ENCODE peak calls at places on chromosomes 7 and 10, in four cellular contexts. One of them, this sample, is unnamed.
A peak's percentile ranks its signal among the peaks of the same experiment; 100 is the strongest.

GRCh38 chr10:4766449-4766848 is 59.6 kb upstream of the AKR1E2 start:
- DNase-seq in GM12891: no peak
- DNase-seq in K562: no peak
- DNase-seq in HepG2: no peak
- DNase-seq in this sample: no peak

GRCh38 chr7:137967143-137968018 is 34.5 kb downstream of the CREB3L2 start:
- DNase-seq in K562: peak; percentile 88
- DNase-seq in GM12891: no peak
- DNase-seq in HepG2: peak; percentile 84
- DNase-seq in this sample: no peak

GRCh38 chr7:101174322-101174854 is 5.7 kb downstream of the NAT16 start:
- DNase-seq in GM12891: no peak
- DNase-seq in HepG2: no peak
- DNase-seq in K562: peak; percentile 42
- DNase-seq in this sample: no peak

GRCh38 chr10:79403441-79404230 is 41.8 kb downstream of the ZCCHC24 start:
- DNase-seq in GM12891: no peak
- DNase-seq in HepG2: peak; percentile 87
- DNase-seq in K562: no peak
- DNase-seq in this sample: no peak

GRCh38 chr10:103776878-103777591 is 78.3 kb downstream of the SH3PXD2A start:
- DNase-seq in GM12891: no peak
- DNase-seq in HepG2: no peak
- DNase-seq in K562: no peak
- DNase-seq in this sample: no peak

GRCh38 chr10:43235070-43235900 is 31.6 kb downstream of the RASGEF1A start:
- DNase-seq in GM12891: no peak
- DNase-seq in K562: no peak
- DNase-seq in HepG2: no peak
- DNase-seq in this sample: no peak

GRCh38 chr10:68208424-68209042 is 23.4 kb downstream of the ATOH7 start:
- DNase-seq in K562: peak; percentile 46
- DNase-seq in HepG2: peak; percentile 72
- DNase-seq in GM12891: no peak
- DNase-seq in this sample: no peak

GRCh38 chr10:130425169-130425568 is 289.0 kb downstream of the GLRX3 start:
- DNase-seq in K562: no peak
- DNase-seq in HepG2: no peak
- DNase-seq in GM12891: no peak
- DNase-seq in this sample: no peak

GRCh38 chr7:132937286-132937685 is 144.6 kb downstream of the CHCHD3 start:
- DNase-seq in HepG2: no peak
- DNase-seq in GM12891: no peak
- DNase-seq in K562: no peak
- DNase-seq in this sample: no peak

GRCh38 chr10:35194906-35195305 is 68.3 kb downstream of the CREM start:
- DNase-seq in HepG2: no peak
- DNase-seq in K562: peak; percentile 64
- DNase-seq in GM12891: no peak
- DNase-seq in this sample: no peak

GRCh38 chr10:73899401-73899780 is 11.5 kb upstream of the PLAU start:
- DNase-seq in GM12891: no peak
- DNase-seq in HepG2: no peak
- DNase-seq in K562: no peak
- DNase-seq in this sample: no peak

GRCh38 chr10:69439350-69439739 is 11.9 kb upstream of the TSPAN15 start:
- DNase-seq in GM12891: no peak
- DNase-seq in K562: no peak
- DNase-seq in HepG2: no peak
- DNase-seq in this sample: no peak

GRCh38 chr7:98760201-98760651 is 109.6 kb downstream of the TMEM130 start:
- DNase-seq in GM12891: no peak
- DNase-seq in K562: no peak
- DNase-seq in HepG2: no peak
- DNase-seq in this sample: no peak

GRCh38 chr7:78523903-78524302 is 725.3 kb downstream of the PHTF2 start:
- DNase-seq in HepG2: no peak
- DNase-seq in GM12891: no peak
- DNase-seq in K562: no peak
- DNase-seq in this sample: no peak

GRCh38 chr10:124494050-124494807 is 32.6 kb downstream of the LHPP start:
- DNase-seq in K562: no peak
- DNase-seq in HepG2: no peak
- DNase-seq in GM12891: peak; percentile 58
- DNase-seq in this sample: no peak

GRCh38 chr10:29603516-29603915 is 31.3 kb downstream of the SVIL start:
- DNase-seq in HepG2: no peak
- DNase-seq in K562: no peak
- DNase-seq in GM12891: no peak
- DNase-seq in this sample: no peak

GRCh38 chr10:75597691-75598455 is 166.4 kb downstream of the LRMDA start:
- DNase-seq in K562: no peak
- DNase-seq in GM12891: no peak
- DNase-seq in HepG2: no peak
- DNase-seq in this sample: no peak

GRCh38 chr7:142188846-142189245 is 69.0 kb downstream of the PRSS58 start:
- DNase-seq in K562: no peak
- DNase-seq in HepG2: peak; percentile 5
- DNase-seq in GM12891: no peak
- DNase-seq in this sample: no peak

GRCh38 chr7:150982348-150982747 is 4.2 kb upstream of the KCNH2 start:
- DNase-seq in K562: no peak
- DNase-seq in GM12891: no peak
- DNase-seq in HepG2: no peak
- DNase-seq in this sample: no peak

GRCh38 chr10:28533571-28534304 is 820 bp downstream of the WAC start:
- DNase-seq in GM12891: peak; percentile 23
- DNase-seq in K562: peak; percentile 72
- DNase-seq in HepG2: peak; percentile 13
- DNase-seq in this sample: peak; percentile 28

GRCh38 chr7:109476409-109476808 is 906.7 kb downstream of the DNAJB9 start:
- DNase-seq in HepG2: no peak
- DNase-seq in GM12891: no peak
- DNase-seq in K562: no peak
- DNase-seq in this sample: no peak

GRCh38 chr10:23693398-23693797 is 254.5 kb downstream of the OTUD1 start:
- DNase-seq in HepG2: no peak
- DNase-seq in GM12891: peak; percentile 11
- DNase-seq in K562: no peak
- DNase-seq in this sample: no peak
- TF ChIP-seq POLR2AphosphoS5 in HepG2: no peak
- TF ChIP-seq POLR2AphosphoS5 in GM12891: no peak
- TF ChIP-seq POLR2AphosphoS5 in K562: no peak
- TF ChIP-seq POLR2AphosphoS5 in this sample: no peak

GRCh38 chr10:133337079-133337725 is 506 bp upstream of the CALY start:
- DNase-seq in GM12891: no peak
- DNase-seq in K562: no peak
- DNase-seq in HepG2: no peak
- DNase-seq in this sample: no peak

GRCh38 chr10:133338080-133339071 is 1.7 kb upstream of the CALY start:
- DNase-seq in HepG2: no peak
- DNase-seq in GM12891: no peak
- DNase-seq in K562: no peak
- DNase-seq in this sample: no peak

GRCh38 chr10:133334495-133335237 is 2.0 kb downstream of the CALY start:
- DNase-seq in HepG2: no peak
- DNase-seq in K562: no peak
- DNase-seq in GM12891: no peak
- DNase-seq in this sample: no peak

GRCh38 chr10:133335238-133336122 is 1.2 kb downstream of the CALY start:
- DNase-seq in HepG2: no peak
- DNase-seq in GM12891: peak; percentile 77
- DNase-seq in K562: peak; percentile 47
- DNase-seq in this sample: no peak

GRCh38 chr10:133336131-133337078 is at the start of gene CALY:
- DNase-seq in K562: peak; percentile 78
- DNase-seq in HepG2: no peak
- DNase-seq in GM12891: peak; percentile 67
- DNase-seq in this sample: no peak
- TF ChIP-seq TAF1 in K562: no peak
- TF ChIP-seq TAF1 in HepG2: no peak
- TF ChIP-seq TAF1 in GM12891: no peak
- TF ChIP-seq TAF1 in this sample: no peak

GRCh38 chr10:97456686-97457065 is 10.7 kb downstream of the ZDHHC16 start:
- DNase-seq in GM12891: no peak
- DNase-seq in HepG2: no peak
- DNase-seq in K562: no peak
- DNase-seq in this sample: no peak

GRCh38 chr10:97456034-97456685 is 10.2 kb downstream of the ZDHHC16 start:
- DNase-seq in K562: no peak
- DNase-seq in HepG2: no peak
- DNase-seq in GM12891: no peak
- DNase-seq in this sample: no peak

GRCh38 chr10:97462309-97462708 is 16.3 kb downstream of the ZDHHC16 start:
- DNase-seq in HepG2: no peak
- DNase-seq in GM12891: no peak
- DNase-seq in K562: no peak
- DNase-seq in this sample: no peak

GRCh38 chr10:97459933-97460332 is 14.0 kb downstream of the ZDHHC16 start:
- DNase-seq in HepG2: no peak
- DNase-seq in K562: no peak
- DNase-seq in GM12891: no peak
- DNase-seq in this sample: no peak

GRCh38 chr10:97459111-97459510 is 13.1 kb downstream of the ZDHHC16 start:
- DNase-seq in GM12891: no peak
- DNase-seq in K562: no peak
- DNase-seq in HepG2: no peak
- DNase-seq in this sample: no peak
- TF ChIP-seq POLR2AphosphoS5 in GM12891: no peak
- TF ChIP-seq POLR2AphosphoS5 in K562: no peak
- TF ChIP-seq POLR2AphosphoS5 in HepG2: no peak
- TF ChIP-seq POLR2AphosphoS5 in this sample: no peak

DNA sequence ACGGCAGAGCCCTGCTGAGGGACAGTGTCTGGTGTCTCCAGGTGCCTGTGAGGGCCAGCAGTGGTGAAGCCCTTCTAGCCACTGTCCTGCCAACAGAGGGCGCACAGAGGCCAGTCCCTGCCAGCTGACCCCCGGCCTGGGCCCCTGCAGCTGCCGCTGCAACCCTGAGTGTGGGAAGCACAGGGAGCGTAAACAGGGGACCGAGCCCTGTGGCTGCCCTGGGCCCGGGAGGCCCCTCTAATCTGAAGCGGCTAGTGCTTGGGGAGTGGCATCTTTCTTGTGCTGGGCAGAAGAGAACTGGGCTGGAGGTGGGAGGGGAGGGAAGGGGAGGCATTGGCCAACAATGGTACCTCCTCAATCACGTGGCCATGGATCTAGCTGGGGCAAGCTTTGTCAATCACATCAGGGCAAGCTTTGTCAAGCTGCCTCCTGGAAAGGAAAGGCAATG is 34.6 kb downstream of the TRIM8 start:
- DNase-seq in K562: peak; percentile 71
- DNase-seq in GM12891: no peak
- DNase-seq in HepG2: peak; percentile 76
- DNase-seq in this sample: peak; percentile 46
- TF ChIP-seq TAF1 in K562: no peak
- TF ChIP-seq TAF1 in GM12891: no peak
- TF ChIP-seq TAF1 in HepG2: no peak
- TF ChIP-seq TAF1 in this sample: no peak

GRCh38 chr10:100788027-100788900 is 42.9 kb downstream of the PAX2 start:
- DNase-seq in K562: no peak
- DNase-seq in HepG2: no peak
- DNase-seq in GM12891: no peak
- DNase-seq in this sample: no peak
- TF ChIP-seq POLR2AphosphoS5 in K562: no peak
- TF ChIP-seq POLR2AphosphoS5 in HepG2: no peak
- TF ChIP-seq POLR2AphosphoS5 in GM12891: no peak
- TF ChIP-seq POLR2AphosphoS5 in this sample: no peak

GRCh38 chr10:62502995-62503613 is 128.9 kb downstream of the ZNF365 start:
- DNase-seq in GM12891: no peak
- DNase-seq in HepG2: no peak
- DNase-seq in K562: no peak
- DNase-seq in this sample: no peak
- TF ChIP-seq TAF1 in GM12891: no peak
- TF ChIP-seq TAF1 in HepG2: no peak
- TF ChIP-seq TAF1 in K562: no peak
- TF ChIP-seq TAF1 in this sample: no peak

DNA sequence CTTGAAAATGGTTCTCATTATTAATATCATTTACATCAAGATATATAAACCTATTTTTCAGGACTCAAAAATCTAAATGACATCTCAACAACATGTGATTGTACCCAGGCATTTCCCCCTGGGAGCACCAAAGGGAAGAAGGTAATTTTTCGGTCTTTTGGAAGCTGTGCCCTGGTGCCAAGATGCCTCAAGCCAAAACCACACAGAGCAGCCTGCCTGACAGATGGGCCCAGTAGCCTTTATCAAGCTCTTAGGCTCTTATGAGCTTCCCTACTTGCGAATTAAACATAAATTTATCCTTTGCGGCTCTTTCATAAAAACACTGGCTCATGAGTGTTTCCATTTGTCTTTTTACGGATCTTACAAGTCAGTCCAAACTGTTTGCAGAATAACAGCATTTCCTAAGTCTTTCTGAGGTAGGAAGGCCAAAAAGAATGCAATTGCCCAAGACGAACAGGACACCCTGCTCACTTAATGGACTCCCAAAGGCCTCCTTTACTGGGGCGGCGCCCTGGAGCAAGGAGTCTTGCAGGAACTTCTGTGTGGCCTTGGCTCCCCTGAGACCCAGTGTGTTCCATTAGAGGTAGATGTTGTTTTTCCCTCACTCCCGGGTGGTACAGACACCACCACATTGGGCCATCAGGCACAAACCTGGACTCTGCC is 4.1 kb upstream of the RASSF4 start:
- DNase-seq in HepG2: no peak
- DNase-seq in K562: no peak
- DNase-seq in GM12891: no peak
- DNase-seq in this sample: no peak
- TF ChIP-seq POLR2AphosphoS5 in HepG2: no peak
- TF ChIP-seq POLR2AphosphoS5 in K562: no peak
- TF ChIP-seq POLR2AphosphoS5 in GM12891: no peak
- TF ChIP-seq POLR2AphosphoS5 in this sample: no peak

GRCh38 chr10:21191512-21191911 is 294.4 kb upstream of the NEBL start:
- DNase-seq in K562: no peak
- DNase-seq in GM12891: no peak
- DNase-seq in HepG2: no peak
- DNase-seq in this sample: no peak
- TF ChIP-seq TAF1 in K562: no peak
- TF ChIP-seq TAF1 in GM12891: no peak
- TF ChIP-seq TAF1 in HepG2: no peak
- TF ChIP-seq TAF1 in this sample: no peak